ENCODE peak calls at places on chromosome 6, in eight cellular contexts. One of them, this sample, is unnamed.

GRCh38 chr6:124962617-124963415 is 579 bp downstream of the RNF217 start:
- DNase-seq in iris pigment epithelial cell: peak
- DNase-seq in HFFc6: peak
- DNase-seq in SK-MEL-5: peak
- DNase-seq in HEK293T: peak
- DNase-seq in iPS-NIHi11: peak
- DNase-seq in cerebellar cortex: peak
- DNase-seq in NCI-H748 treated with DMSO at 0.1 percent for 48 hours: no peak
- DNase-seq in this sample: peak

GRCh38 chr6:126056355-126057004 is 70.1 kb downstream of the TRMT11 start:
- DNase-seq in iPS-NIHi11: no peak
- DNase-seq in SK-MEL-5: no peak
- DNase-seq in NCI-H748 treated with DMSO at 0.1 percent for 48 hours: no peak
- DNase-seq in iris pigment epithelial cell: no peak
- DNase-seq in cerebellar cortex: no peak
- DNase-seq in HFFc6: no peak
- DNase-seq in HEK293T: no peak
- DNase-seq in this sample: no peak

GRCh38 chr6:9623985-9624384 is 790.9 kb downstream of the TFAP2A start:
- DNase-seq in SK-MEL-5: peak
- DNase-seq in cerebellar cortex: no peak
- DNase-seq in iris pigment epithelial cell: peak
- DNase-seq in HFFc6: peak
- DNase-seq in iPS-NIHi11: no peak
- DNase-seq in NCI-H748 treated with DMSO at 0.1 percent for 48 hours: no peak
- DNase-seq in HEK293T: no peak
- DNase-seq in this sample: no peak

GRCh38 chr6:40852667-40853383 is 186.2 kb downstream of the UNC5CL start:
- DNase-seq in HFFc6: peak
- DNase-seq in HEK293T: peak
- DNase-seq in iris pigment epithelial cell: peak
- DNase-seq in SK-MEL-5: peak
- DNase-seq in cerebellar cortex: no peak
- DNase-seq in NCI-H748 treated with DMSO at 0.1 percent for 48 hours: no peak
- DNase-seq in iPS-NIHi11: peak
- DNase-seq in this sample: no peak

GRCh38 chr6:90110971-90111370 is 185.7 kb downstream of the BACH2 start:
- DNase-seq in SK-MEL-5: no peak
- DNase-seq in NCI-H748 treated with DMSO at 0.1 percent for 48 hours: no peak
- DNase-seq in iris pigment epithelial cell: no peak
- DNase-seq in iPS-NIHi11: no peak
- DNase-seq in HFFc6: no peak
- DNase-seq in HEK293T: no peak
- DNase-seq in cerebellar cortex: no peak
- DNase-seq in this sample: no peak

GRCh38 chr6:108222064-108222463 is 38.8 kb downstream of the SNX3 start:
- DNase-seq in cerebellar cortex: no peak
- DNase-seq in NCI-H748 treated with DMSO at 0.1 percent for 48 hours: no peak
- DNase-seq in iris pigment epithelial cell: no peak
- DNase-seq in SK-MEL-5: no peak
- DNase-seq in HEK293T: no peak
- DNase-seq in HFFc6: no peak
- DNase-seq in iPS-NIHi11: no peak
- DNase-seq in this sample: no peak

GRCh38 chr6:125102901-125103300 is 50.7 kb upstream of the TPD52L1 start:
- DNase-seq in cerebellar cortex: peak
- DNase-seq in NCI-H748 treated with DMSO at 0.1 percent for 48 hours: no peak
- DNase-seq in HFFc6: peak
- DNase-seq in SK-MEL-5: peak
- DNase-seq in HEK293T: no peak
- DNase-seq in iPS-NIHi11: peak
- DNase-seq in iris pigment epithelial cell: peak
- DNase-seq in this sample: no peak

GRCh38 chr6:28458577-28458976 is 15.3 kb upstream of the ZSCAN23 start:
- DNase-seq in cerebellar cortex: no peak
- DNase-seq in HEK293T: no peak
- DNase-seq in iris pigment epithelial cell: no peak
- DNase-seq in HFFc6: no peak
- DNase-seq in NCI-H748 treated with DMSO at 0.1 percent for 48 hours: no peak
- DNase-seq in iPS-NIHi11: no peak
- DNase-seq in SK-MEL-5: no peak
- DNase-seq in this sample: no peak

GRCh38 chr6:90219168-90219985 is 77.3 kb downstream of the BACH2 start:
- DNase-seq in iPS-NIHi11: peak
- DNase-seq in NCI-H748 treated with DMSO at 0.1 percent for 48 hours: no peak
- DNase-seq in iris pigment epithelial cell: peak
- DNase-seq in HFFc6: peak
- DNase-seq in cerebellar cortex: peak
- DNase-seq in SK-MEL-5: no peak
- DNase-seq in HEK293T: peak
- DNase-seq in this sample: peak

GRCh38 chr6:151058021-151058733 is 181.6 kb upstream of the AKAP12 start:
- DNase-seq in iPS-NIHi11: no peak
- DNase-seq in iris pigment epithelial cell: peak
- DNase-seq in HEK293T: no peak
- DNase-seq in HFFc6: no peak
- DNase-seq in NCI-H748 treated with DMSO at 0.1 percent for 48 hours: no peak
- DNase-seq in cerebellar cortex: peak
- DNase-seq in SK-MEL-5: no peak
- DNase-seq in this sample: no peak

GRCh38 chr6:149268146-149268545 is 49.4 kb upstream of the TAB2 start:
- DNase-seq in iris pigment epithelial cell: no peak
- DNase-seq in iPS-NIHi11: no peak
- DNase-seq in SK-MEL-5: no peak
- DNase-seq in NCI-H748 treated with DMSO at 0.1 percent for 48 hours: no peak
- DNase-seq in HFFc6: no peak
- DNase-seq in cerebellar cortex: no peak
- DNase-seq in HEK293T: no peak
- DNase-seq in this sample: no peak

GRCh38 chr6:115976321-115976870 is 84.3 kb downstream of the FRK start:
- DNase-seq in SK-MEL-5: peak
- DNase-seq in HFFc6: no peak
- DNase-seq in iris pigment epithelial cell: no peak
- DNase-seq in iPS-NIHi11: no peak
- DNase-seq in NCI-H748 treated with DMSO at 0.1 percent for 48 hours: no peak
- DNase-seq in HEK293T: no peak
- DNase-seq in cerebellar cortex: no peak
- DNase-seq in this sample: no peak

GRCh38 chr6:100257661-100258395 is 206.9 kb downstream of the SIM1 start:
- DNase-seq in SK-MEL-5: peak
- DNase-seq in HFFc6: peak
- DNase-seq in iPS-NIHi11: peak
- DNase-seq in HEK293T: peak
- DNase-seq in cerebellar cortex: no peak
- DNase-seq in NCI-H748 treated with DMSO at 0.1 percent for 48 hours: peak
- DNase-seq in iris pigment epithelial cell: peak
- DNase-seq in this sample: peak

GRCh38 chr6:110720066-110720465 is 95.2 kb downstream of the CDK19 start:
- DNase-seq in iris pigment epithelial cell: no peak
- DNase-seq in NCI-H748 treated with DMSO at 0.1 percent for 48 hours: no peak
- DNase-seq in HEK293T: no peak
- DNase-seq in iPS-NIHi11: no peak
- DNase-seq in HFFc6: no peak
- DNase-seq in cerebellar cortex: no peak
- DNase-seq in SK-MEL-5: peak
- DNase-seq in this sample: no peak

GRCh38 chr6:4349931-4350330 is 214.6 kb upstream of the ECI2 start:
- DNase-seq in HEK293T: no peak
- DNase-seq in cerebellar cortex: no peak
- DNase-seq in SK-MEL-5: no peak
- DNase-seq in NCI-H748 treated with DMSO at 0.1 percent for 48 hours: no peak
- DNase-seq in iris pigment epithelial cell: no peak
- DNase-seq in HFFc6: no peak
- DNase-seq in iPS-NIHi11: no peak
- DNase-seq in this sample: no peak

GRCh38 chr6:144266091-144266649 is 19.0 kb upstream of the UTRN start:
- DNase-seq in HEK293T: peak
- DNase-seq in NCI-H748 treated with DMSO at 0.1 percent for 48 hours: no peak
- DNase-seq in iPS-NIHi11: peak
- DNase-seq in cerebellar cortex: no peak
- DNase-seq in iris pigment epithelial cell: peak
- DNase-seq in SK-MEL-5: no peak
- DNase-seq in HFFc6: no peak
- DNase-seq in this sample: no peak

GRCh38 chr6:129276986-129277385 is 394.0 kb downstream of the LAMA2 start:
- DNase-seq in SK-MEL-5: no peak
- DNase-seq in HEK293T: no peak
- DNase-seq in cerebellar cortex: peak
- DNase-seq in HFFc6: no peak
- DNase-seq in iPS-NIHi11: no peak
- DNase-seq in NCI-H748 treated with DMSO at 0.1 percent for 48 hours: no peak
- DNase-seq in iris pigment epithelial cell: no peak
- DNase-seq in this sample: no peak

GRCh38 chr6:35213824-35214756 is at the start of gene SCUBE3:
- DNase-seq in iris pigment epithelial cell: peak
- DNase-seq in NCI-H748 treated with DMSO at 0.1 percent for 48 hours: peak
- DNase-seq in HEK293T: peak
- DNase-seq in HFFc6: peak
- DNase-seq in iPS-NIHi11: peak
- DNase-seq in cerebellar cortex: peak
- DNase-seq in SK-MEL-5: no peak
- DNase-seq in this sample: peak

GRCh38 chr6:96721227-96721626 is 116.0 kb downstream of the GPR63 start:
- DNase-seq in iPS-NIHi11: no peak
- DNase-seq in iris pigment epithelial cell: no peak
- DNase-seq in HFFc6: no peak
- DNase-seq in HEK293T: no peak
- DNase-seq in cerebellar cortex: no peak
- DNase-seq in SK-MEL-5: no peak
- DNase-seq in NCI-H748 treated with DMSO at 0.1 percent for 48 hours: no peak
- DNase-seq in this sample: no peak

GRCh38 chr6:157641837-157642236 is 181.2 kb upstream of the SNX9 start:
- DNase-seq in iPS-NIHi11: no peak
- DNase-seq in cerebellar cortex: no peak
- DNase-seq in HFFc6: no peak
- DNase-seq in iris pigment epithelial cell: no peak
- DNase-seq in NCI-H748 treated with DMSO at 0.1 percent for 48 hours: no peak
- DNase-seq in SK-MEL-5: no peak
- DNase-seq in HEK293T: no peak
- DNase-seq in this sample: no peak

GRCh38 chr6:140101818-140102217 is 727.4 kb upstream of the CITED2 start:
- DNase-seq in NCI-H748 treated with DMSO at 0.1 percent for 48 hours: no peak
- DNase-seq in SK-MEL-5: no peak
- DNase-seq in iPS-NIHi11: no peak
- DNase-seq in cerebellar cortex: no peak
- DNase-seq in iris pigment epithelial cell: no peak
- DNase-seq in HFFc6: no peak
- DNase-seq in HEK293T: no peak
- DNase-seq in this sample: no peak

GRCh38 chr6:41921712-41921998 is 356 bp downstream of the BYSL start:
- DNase-seq in HFFc6: no peak
- DNase-seq in SK-MEL-5: no peak
- DNase-seq in iris pigment epithelial cell: no peak
- DNase-seq in HEK293T: no peak
- DNase-seq in cerebellar cortex: no peak
- DNase-seq in NCI-H748 treated with DMSO at 0.1 percent for 48 hours: no peak
- DNase-seq in iPS-NIHi11: no peak
- DNase-seq in this sample: peak

GRCh38 chr6:5950448-5950847 is 56.3 kb downstream of the NRN1 start:
- DNase-seq in cerebellar cortex: peak
- DNase-seq in SK-MEL-5: peak
- DNase-seq in HFFc6: no peak
- DNase-seq in iPS-NIHi11: peak
- DNase-seq in HEK293T: peak
- DNase-seq in NCI-H748 treated with DMSO at 0.1 percent for 48 hours: no peak
- DNase-seq in iris pigment epithelial cell: no peak
- DNase-seq in this sample: peak

GRCh38 chr6:5246141-5246869 is 14.4 kb downstream of the LYRM4 start:
- DNase-seq in HFFc6: no peak
- DNase-seq in iPS-NIHi11: no peak
- DNase-seq in HEK293T: no peak
- DNase-seq in cerebellar cortex: no peak
- DNase-seq in iris pigment epithelial cell: no peak
- DNase-seq in NCI-H748 treated with DMSO at 0.1 percent for 48 hours: no peak
- DNase-seq in SK-MEL-5: no peak
- DNase-seq in this sample: no peak

GRCh38 chr6:157723376-157723775 is 99.7 kb upstream of the SNX9 start:
- DNase-seq in iris pigment epithelial cell: no peak
- DNase-seq in cerebellar cortex: no peak
- DNase-seq in NCI-H748 treated with DMSO at 0.1 percent for 48 hours: no peak
- DNase-seq in iPS-NIHi11: no peak
- DNase-seq in SK-MEL-5: no peak
- DNase-seq in HFFc6: no peak
- DNase-seq in HEK293T: no peak
- DNase-seq in this sample: no peak

GRCh38 chr6:33162471-33162870 is 29.8 kb downstream of the COL11A2 start:
- DNase-seq in SK-MEL-5: no peak
- DNase-seq in HFFc6: no peak
- DNase-seq in cerebellar cortex: no peak
- DNase-seq in iPS-NIHi11: no peak
- DNase-seq in HEK293T: no peak
- DNase-seq in iris pigment epithelial cell: no peak
- DNase-seq in NCI-H748 treated with DMSO at 0.1 percent for 48 hours: no peak
- DNase-seq in this sample: no peak

GRCh38 chr6:34512738-34513115 is 43.4 kb downstream of the SPDEF start:
- DNase-seq in cerebellar cortex: peak
- DNase-seq in iris pigment epithelial cell: no peak
- DNase-seq in SK-MEL-5: no peak
- DNase-seq in HFFc6: no peak
- DNase-seq in HEK293T: no peak
- DNase-seq in NCI-H748 treated with DMSO at 0.1 percent for 48 hours: no peak
- DNase-seq in iPS-NIHi11: no peak
- DNase-seq in this sample: no peak

GRCh38 chr6:132304891-132305305 is 96.4 kb downstream of the MOXD1 start:
- DNase-seq in iPS-NIHi11: no peak
- DNase-seq in iris pigment epithelial cell: peak
- DNase-seq in NCI-H748 treated with DMSO at 0.1 percent for 48 hours: no peak
- DNase-seq in HEK293T: no peak
- DNase-seq in cerebellar cortex: no peak
- DNase-seq in SK-MEL-5: no peak
- DNase-seq in HFFc6: no peak
- DNase-seq in this sample: no peak

GRCh38 chr6:20217900-20218299 is 5.6 kb upstream of the MBOAT1 start:
- DNase-seq in NCI-H748 treated with DMSO at 0.1 percent for 48 hours: no peak
- DNase-seq in HFFc6: no peak
- DNase-seq in iPS-NIHi11: no peak
- DNase-seq in HEK293T: no peak
- DNase-seq in iris pigment epithelial cell: no peak
- DNase-seq in cerebellar cortex: no peak
- DNase-seq in SK-MEL-5: peak
- DNase-seq in this sample: no peak

GRCh38 chr6:169885831-169886230 is 134.4 kb downstream of the ERMARD start:
- DNase-seq in iris pigment epithelial cell: no peak
- DNase-seq in HFFc6: no peak
- DNase-seq in NCI-H748 treated with DMSO at 0.1 percent for 48 hours: no peak
- DNase-seq in iPS-NIHi11: no peak
- DNase-seq in cerebellar cortex: no peak
- DNase-seq in HEK293T: no peak
- DNase-seq in SK-MEL-5: no peak
- DNase-seq in this sample: peak

GRCh38 chr6:5050009-5050408 is 35.1 kb upstream of the PPP1R3G start:
- DNase-seq in NCI-H748 treated with DMSO at 0.1 percent for 48 hours: no peak
- DNase-seq in HFFc6: no peak
- DNase-seq in cerebellar cortex: no peak
- DNase-seq in iris pigment epithelial cell: no peak
- DNase-seq in HEK293T: no peak
- DNase-seq in SK-MEL-5: no peak
- DNase-seq in iPS-NIHi11: no peak
- DNase-seq in this sample: no peak

GRCh38 chr6:138291849-138292181 is 73.5 kb upstream of the PBOV1 start:
- DNase-seq in HEK293T: no peak
- DNase-seq in NCI-H748 treated with DMSO at 0.1 percent for 48 hours: no peak
- DNase-seq in HFFc6: no peak
- DNase-seq in iPS-NIHi11: peak
- DNase-seq in SK-MEL-5: no peak
- DNase-seq in cerebellar cortex: no peak
- DNase-seq in iris pigment epithelial cell: no peak
- DNase-seq in this sample: no peak

GRCh38 chr6:109449064-109449788 is 6.3 kb downstream of the MICAL1 start:
- DNase-seq in iris pigment epithelial cell: no peak
- DNase-seq in HEK293T: no peak
- DNase-seq in iPS-NIHi11: no peak
- DNase-seq in NCI-H748 treated with DMSO at 0.1 percent for 48 hours: no peak
- DNase-seq in HFFc6: no peak
- DNase-seq in cerebellar cortex: no peak
- DNase-seq in SK-MEL-5: no peak
- DNase-seq in this sample: no peak